ENCODE peak calls at places on chromosome 11, in nine cellular contexts. J is Caki2; A is AG08395; Y is activated naive CD4-positive, alpha-beta T cell treated with Interleukin-2 at 50 U/mL for 16 hours; W is nephron progenitor cell; Z is thoracic aorta; S is cardiac fibroblast; H is RKO; U is stimulated activated CD4-positive, alpha-beta T cell treated with anti-CD3 and anti-CD28 coated beads, Interleukin-4, amount 100 ng/mL, for 1 hour. B is an unnamed sample.

GRCh38 chr11:111570796-111571195 is 30.3 kb downstream of the LAYN start:
- DNase-seq in J (no peak), A (peak; percentile 25), Y (no peak), W (no peak), Z (no peak), S (no peak), H (no peak), U (no peak), B (no peak)

GRCh38 chr11:61972796-61973602 is 5.6 kb upstream of the FTH1 start:
- DNase-seq in J (peak; percentile 93), A (peak; percentile 58), Y (no peak), W (no peak), Z (no peak), S (peak; percentile 94), H (no peak), U (no peak), B (no peak)

GRCh38 chr11:72673943-72674828 is at the start of gene PDE2A:
- DNase-seq in J (no peak), A (no peak), Y (no peak), W (no peak), Z (no peak), S (no peak), H (no peak), U (no peak), B (no peak)

GRCh38 chr11:95520361-95520760 is 269.2 kb downstream of the FAM76B start:
- DNase-seq in J (peak; percentile 41), A (no peak), Y (no peak), W (no peak), Z (no peak), S (no peak), H (no peak), U (no peak), B (no peak)

GRCh38 chr11:67300756-67301312 is 2.5 kb upstream of the SSH3 start:
- DNase-seq in J (no peak), A (no peak), Y (no peak), W (no peak), Z (no peak), S (no peak), H (no peak), U (no peak), B (no peak)

GRCh38 chr11:66687831-66688281 is 10.2 kb upstream of the RBM4B start:
- DNase-seq in J (no peak), A (no peak), Y (no peak), W (no peak), Z (no peak), S (no peak), H (no peak), U (no peak), B (no peak)

GRCh38 chr11:132054822-132055221 is 684.4 kb downstream of the NTM start:
- DNase-seq in J (no peak), A (peak; percentile 88), Y (no peak), W (no peak), Z (no peak), S (peak; percentile 71), H (no peak), U (no peak), B (peak; percentile 58)

GRCh38 chr11:1866226-1866625 is 13.3 kb downstream of the LSP1 start:
- DNase-seq in J (no peak), A (no peak), Y (no peak), W (no peak), Z (no peak), S (no peak), H (no peak), U (no peak), B (no peak)

GRCh38 chr11:121983901-121984300 is 132.1 kb downstream of the BLID start:
- DNase-seq in J (no peak), A (no peak), Y (no peak), W (no peak), Z (no peak), S (no peak), H (no peak), U (no peak), B (no peak)

B was measured in AG08396.